ENCODE peak calls at places on chromosomes 6 and 20, in five cellular contexts. Q, U, T, W and Z are unnamed samples.
A peak's percentile ranks its signal among the peaks of the same experiment; 100 is the strongest.

GRCh38 chr6:1949533-1949932 is 295.9 kb downstream of the GMDS start:
- DNase-seq in Q (no peak), U (no peak), T (no peak), W (no peak), Z (peak; percentile 16)

GRCh38 chr6:13667655-13668054 is 44.0 kb downstream of the RANBP9 start:
- DNase-seq in Q (no peak), U (no peak), T (no peak), W (no peak), Z (peak; percentile 28)

GRCh38 chr20:37408202-37408929 is 62.4 kb downstream of the SRC start:
- DNase-seq in Q (no peak), U (no peak), T (peak; percentile 58), W (no peak), Z (no peak)

GRCh38 chr6:27452496-27452897 is 20.4 kb downstream of the ZNF184 start:
- DNase-seq in Q (no peak), U (no peak), T (no peak), W (no peak), Z (no peak)

GRCh38 chr20:49287555-49288249 is 9.8 kb upstream of the ZNFX1 start:
- DNase-seq in Q (no peak), U (peak; percentile 98), T (no peak), W (no peak), Z (no peak)

GRCh38 chr6:86192123-86192522 is 549.4 kb upstream of the SYNCRIP start:
- DNase-seq in Q (no peak), U (no peak), T (no peak), W (no peak), Z (no peak)

GRCh38 chr6:113558966-113559365 is 298.2 kb upstream of the MARCKS start:
- DNase-seq in Q (no peak), U (peak; percentile 43), T (no peak), W (no peak), Z (peak; percentile 15)

GRCh38 chr20:58102744-58103516 is 125.5 kb downstream of the ANKRD60 start:
- DNase-seq in Q (no peak), U (no peak), T (no peak), W (no peak), Z (peak; percentile 90)

GRCh38 chr20:571754-572331 is 28.3 kb upstream of the CSNK2A1 start:
- DNase-seq in Q (no peak), U (no peak), T (no peak), W (peak; percentile 58), Z (no peak)

GRCh38 chr6:5282191-5282623 is 20.9 kb downstream of the FARS2 start:
- DNase-seq in Q (no peak), U (no peak), T (no peak), W (no peak), Z (no peak)

GRCh38 chr20:13723015-13723414 is 61.7 kb downstream of the ESF1 start:
- DNase-seq in Q (no peak), U (no peak), T (no peak), W (no peak), Z (no peak)

GRCh38 chr6:127177030-127177928 is 58.8 kb downstream of the RSPO3 start:
- DNase-seq in Q (no peak), U (peak; percentile 63), T (no peak), W (no peak), Z (no peak)

GRCh38 chr6:110063864-110064263 is 85.8 kb downstream of the GPR6 start:
- DNase-seq in Q (no peak), U (no peak), T (no peak), W (no peak), Z (no peak)

GRCh38 chr6:43089467-43089866 is 13.4 kb downstream of the PTK7 start:
- DNase-seq in Q (no peak), U (no peak), T (no peak), W (no peak), Z (no peak)

GRCh38 chr20:45878076-45878731 is 2.8 kb upstream of the ZSWIM1 start:
- DNase-seq in Q (no peak), U (no peak), T (no peak), W (no peak), Z (no peak)

GRCh38 chr20:17610566-17611289 is 40.9 kb downstream of the DSTN start:
- DNase-seq in Q (peak; percentile 43), U (no peak), T (no peak), W (peak; percentile 53), Z (peak; percentile 38)

GRCh38 chr6:73710470-73710869 is 14.5 kb downstream of the CD109 start:
- DNase-seq in Q (no peak), U (no peak), T (no peak), W (no peak), Z (peak; percentile 77)

GRCh38 chr6:36120979-36121706 is 9.2 kb upstream of the MAPK13 start:
- DNase-seq in Q (peak; percentile 62), U (no peak), T (no peak), W (peak; percentile 78), Z (no peak)

GRCh38 chr20:44532981-44533331 is 11.1 kb upstream of the SERINC3 start:
- DNase-seq in Q (no peak), U (peak; percentile 33), T (no peak), W (no peak), Z (peak; percentile 49)

GRCh38 chr6:153065222-153065621 is 62.7 kb upstream of the MTRF1L start:
- DNase-seq in Q (no peak), U (no peak), T (no peak), W (no peak), Z (no peak)

GRCh38 chr20:34129518-34130162 is 17.6 kb upstream of the EIF2S2 start:
- DNase-seq in Q (peak; percentile 48), U (no peak), T (peak; percentile 8), W (peak; percentile 70), Z (peak; percentile 13)

GRCh38 chr6:299050-299980 is 7.0 kb downstream of the DUSP22 start:
- DNase-seq in Q (no peak), U (no peak), T (no peak), W (no peak), Z (no peak)

GRCh38 chr20:25394276-25394675 is 3.6 kb upstream of the ABHD12 start:
- DNase-seq in Q (no peak), U (no peak), T (no peak), W (no peak), Z (no peak)

GRCh38 chr6:109453594-109454482 is 1.7 kb downstream of the MICAL1 start:
- DNase-seq in Q (no peak), U (no peak), T (no peak), W (no peak), Z (no peak)

GRCh38 chr6:44247338-44248302 is 719 bp downstream of the HSP90AB1 start:
- DNase-seq in Q (peak; percentile 94), U (no peak), T (peak; percentile 56), W (peak; percentile 83), Z (peak; percentile 38)

GRCh38 chr20:63188159-63188442 is 27.8 kb downstream of the YTHDF1 start:
- DNase-seq in Q (no peak), U (no peak), T (no peak), W (no peak), Z (no peak)

GRCh38 chr20:1939270-1939595 is 44.0 kb downstream of the SIRPA start:
- DNase-seq in Q (no peak), U (no peak), T (no peak), W (no peak), Z (no peak)